ENCODE peak calls at places on chromosomes 7 and 10, in eight cellular contexts. T is BJ, E is heart left ventricle, X is brain microvascular endothelial cell, V is suprapubic skin, L is cardiac muscle cell, I is lower leg skin, A is osteoblast. R is an unnamed sample.

GRCh38 chr7:49631071-49631826 is 142.2 kb upstream of the VWC2 start:
- DNase-seq in T (no peak), E (no peak), X (no peak), V (no peak), L (peak), I (peak), A (no peak), R (no peak)

GRCh38 chr7:98202367-98203195 is 8.7 kb upstream of the BHLHA15 start:
- DNase-seq in T (no peak), E (peak), X (no peak), V (peak), L (no peak), I (no peak), A (peak), R (no peak)

GRCh38 chr7:142030294-142030693 is 34.6 kb downstream of the MGAM start:
- DNase-seq in T (no peak), E (no peak), X (no peak), V (no peak), L (no peak), I (no peak), A (peak), R (no peak)

GRCh38 chr10:13788320-13788600 is 201.5 kb downstream of the PRPF18 start:
- DNase-seq in T (no peak), E (no peak), X (no peak), V (no peak), L (no peak), I (no peak), A (peak), R (peak)

GRCh38 chr10:124012583-124012982 is 80.8 kb downstream of the CHST15 start:
- DNase-seq in T (no peak), E (no peak), X (no peak), V (no peak), L (no peak), I (no peak), A (peak), R (no peak)

GRCh38 chr7:55245271-55245723 is 119.8 kb upstream of the LANCL2 start:
- DNase-seq in T (no peak), E (no peak), X (peak), V (no peak), L (no peak), I (peak), A (peak), R (peak)

GRCh38 chr10:89810908-89811515 is 109.6 kb downstream of the KIF20B start:
- DNase-seq in T (no peak), E (no peak), X (no peak), V (no peak), L (no peak), I (no peak), A (no peak), R (no peak)

GRCh38 chr10:73251683-73252444 is 580 bp downstream of the MRPS16 start:
- DNase-seq in T (no peak), E (no peak), X (no peak), V (no peak), L (no peak), I (no peak), A (no peak), R (no peak)

GRCh38 chr7:47934831-47935230 is 13.4 kb downstream of the PKD1L1 start:
- DNase-seq in T (no peak), E (no peak), X (no peak), V (no peak), L (no peak), I (no peak), A (no peak), R (no peak)

GRCh38 chr10:44733743-44734488 is 177.2 kb upstream of the TMEM72 start:
- DNase-seq in T (no peak), E (no peak), X (no peak), V (no peak), L (no peak), I (no peak), A (no peak), R (peak)

GRCh38 chr10:22321831-22322662 is 1.1 kb downstream of the BMI1 start:
- DNase-seq in T (no peak), E (peak), X (no peak), V (no peak), L (peak), I (peak), A (peak), R (peak)

GRCh38 chr7:6012355-6013104 is 3.5 kb downstream of the AIMP2 start:
- DNase-seq in T (no peak), E (no peak), X (peak), V (no peak), L (no peak), I (no peak), A (peak), R (peak)

GRCh38 chr7:32163141-32163806 is 93.1 kb upstream of the PDE1C start:
- DNase-seq in T (peak), E (no peak), X (peak), V (no peak), L (no peak), I (peak), A (peak), R (peak)

GRCh38 chr7:135335628-135336139 is 102.0 kb downstream of the STRA8 start:
- DNase-seq in T (no peak), E (no peak), X (peak), V (no peak), L (peak), I (peak), A (peak), R (peak)

GRCh38 chr7:24836084-24836483 is 78.8 kb upstream of the GSDME start:
- DNase-seq in T (no peak), E (no peak), X (no peak), V (no peak), L (no peak), I (no peak), A (no peak), R (no peak)

DNA sequence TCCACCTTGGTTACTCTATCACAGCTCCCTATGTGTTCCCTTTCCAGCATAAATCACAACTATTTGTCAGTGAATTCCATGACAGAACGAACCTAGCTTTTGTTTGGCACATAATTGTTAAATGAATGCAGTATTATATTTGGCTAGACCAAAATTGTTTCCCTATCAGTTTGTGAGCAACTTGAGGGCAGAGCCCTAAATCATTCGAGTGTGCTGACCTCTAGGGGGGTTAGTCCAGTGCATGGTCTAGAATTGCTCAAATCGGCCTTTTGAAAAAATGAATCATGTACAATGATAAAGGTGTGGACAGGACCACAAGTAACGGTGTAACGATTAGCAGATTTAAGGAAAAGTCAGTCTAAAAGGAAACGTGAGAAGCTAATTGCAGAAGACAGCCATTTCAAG is 475 bp upstream of the NRBF2 start:
- DNase-seq in T (no peak), E (no peak), X (no peak), V (no peak), L (no peak), I (no peak), A (no peak), R (no peak)
- H3K4me3 ChIP-seq in T (peak), E (peak), X (no peak), V (peak), L (no peak), I (no peak), A (peak), R (peak)

DNA sequence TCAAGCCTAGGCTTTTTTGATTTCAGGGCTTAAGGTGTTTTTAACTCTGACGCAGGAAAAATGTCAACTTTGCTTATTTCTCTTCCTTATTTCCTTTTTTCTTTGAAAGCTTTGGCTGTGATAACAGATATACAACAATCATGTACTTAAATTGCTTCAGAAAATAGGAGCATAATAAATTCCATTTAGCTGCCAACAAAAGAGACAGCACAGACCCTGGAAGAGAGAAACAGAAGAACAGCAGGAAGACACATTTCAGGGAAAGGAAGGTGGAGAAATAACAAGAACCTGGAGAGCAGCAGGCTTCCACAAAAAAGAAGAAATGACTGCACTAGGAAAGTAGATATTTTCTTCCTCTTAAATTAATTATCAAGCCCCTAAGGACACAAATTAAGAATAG is 61.6 kb downstream of the IQUB start:
- DNase-seq in T (no peak), E (no peak), X (no peak), V (no peak), L (no peak), I (no peak), A (no peak), R (no peak)
- TF ChIP-seq CTCF in T (no peak), E (no peak), X (no peak), V (no peak), L (no peak), I (no peak), A (no peak), R (no peak)

DNA sequence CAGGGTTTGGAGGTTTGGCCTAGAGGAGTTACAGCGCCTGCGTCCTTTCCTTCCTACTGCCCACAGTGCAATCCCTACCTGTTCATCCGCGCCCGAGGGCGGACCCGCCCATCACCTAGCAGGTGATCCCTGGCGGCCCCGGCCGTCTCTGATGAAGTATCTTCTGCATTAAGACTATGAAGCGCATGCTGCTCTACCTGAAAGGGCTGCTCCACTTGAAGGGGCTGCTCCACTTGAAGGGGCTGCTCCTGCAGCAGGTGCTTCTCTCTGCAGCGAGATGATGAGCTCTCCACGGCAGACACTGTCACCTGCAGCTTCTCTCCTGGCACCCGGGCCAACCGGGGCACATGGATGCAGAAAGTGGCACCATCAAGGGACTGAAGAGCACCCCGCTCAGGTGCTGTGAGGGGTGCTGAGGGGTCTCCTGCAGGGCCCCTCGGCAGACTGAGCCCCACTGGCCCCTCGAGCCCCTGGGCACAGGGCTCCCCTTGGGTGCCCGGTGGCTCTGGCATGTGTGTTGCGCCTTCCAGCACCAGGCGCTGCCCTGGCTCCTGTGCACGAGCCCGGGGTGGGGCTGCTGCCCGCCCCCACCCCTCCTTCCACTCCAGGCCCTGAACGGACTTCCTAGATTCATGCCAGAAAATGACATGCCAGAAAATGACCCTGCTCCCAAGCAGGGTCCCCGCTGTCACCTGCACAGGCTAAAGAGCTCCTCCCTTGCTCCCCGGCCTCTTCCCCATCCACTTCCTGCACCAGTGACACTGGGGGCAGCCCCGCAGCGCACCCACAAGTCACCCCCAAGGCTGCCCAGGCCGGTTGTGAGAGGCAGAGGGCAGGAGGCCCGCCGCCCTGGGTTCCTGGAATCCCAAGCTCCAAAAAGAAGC is 29.4 kb downstream of the WDR86 start:
- DNase-seq in T (no peak), E (peak), X (no peak), V (no peak), L (no peak), I (no peak), A (peak), R (no peak)
- H3K4me3 ChIP-seq in T (no peak), E (no peak), X (no peak), V (no peak), L (no peak), I (no peak), A (no peak), R (no peak)

GRCh38 chr7:155326385-155326784 is 28.7 kb downstream of the INSIG1 start:
- DNase-seq in T (no peak), E (no peak), X (no peak), V (no peak), L (no peak), I (no peak), A (no peak), R (no peak)

GRCh38 chr7:155333346-155334234 is 35.9 kb downstream of the INSIG1 start:
- DNase-seq in T (no peak), E (no peak), X (no peak), V (no peak), L (no peak), I (no peak), A (peak), R (no peak)

GRCh38 chr7:155324918-155325235 is 27.2 kb downstream of the INSIG1 start:
- DNase-seq in T (no peak), E (no peak), X (no peak), V (no peak), L (no peak), I (no peak), A (no peak), R (no peak)

GRCh38 chr7:155327590-155328320 is 30.1 kb downstream of the INSIG1 start:
- DNase-seq in T (no peak), E (no peak), X (no peak), V (no peak), L (no peak), I (no peak), A (peak), R (no peak)

DNA sequence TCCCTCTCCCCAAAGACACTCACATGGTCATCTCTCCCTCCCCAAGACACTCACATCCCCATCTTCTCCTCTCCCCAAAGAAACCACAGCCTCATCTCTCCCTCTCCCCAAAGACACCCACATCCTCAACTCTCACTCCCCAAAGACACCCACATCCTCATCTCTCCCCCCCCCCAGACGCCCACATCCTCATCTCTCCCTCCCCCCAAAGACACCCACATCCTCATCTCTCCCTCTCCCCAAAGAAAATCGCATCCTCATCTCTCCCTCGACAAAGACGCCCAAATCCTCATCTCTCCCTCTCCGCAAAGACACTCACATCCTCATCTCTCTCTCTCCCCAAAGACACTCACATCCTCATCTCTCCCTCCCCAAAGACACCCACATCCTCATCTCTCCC is 31.5 kb downstream of the INSIG1 start:
- DNase-seq in T (no peak), E (no peak), X (no peak), V (no peak), L (no peak), I (no peak), A (no peak), R (no peak)
- TF ChIP-seq CTCF in T (no peak), E (no peak), X (no peak), V (no peak), L (no peak), I (no peak), A (no peak), R (no peak)

GRCh38 chr7:64888561-64888900 is 14.5 kb upstream of the ZNF273 start:
- DNase-seq in T (no peak), E (no peak), X (no peak), V (peak), L (peak), I (no peak), A (no peak), R (no peak)
- H3K4me3 ChIP-seq in T (peak), E (peak), X (peak), V (peak), L (peak), I (no peak), A (peak), R (peak)

GRCh38 chr7:132191418-132191817 is 384.9 kb downstream of the PLXNA4 start:
- DNase-seq in T (no peak), E (no peak), X (no peak), V (no peak), L (no peak), I (no peak), A (no peak), R (no peak)
- TF ChIP-seq CTCF in T (no peak), E (no peak), X (no peak), V (no peak), L (no peak), I (no peak), A (no peak), R (no peak)

GRCh38 chr10:127195041-127195506 is 1.3 kb downstream of the INSYN2A start:
- DNase-seq in T (no peak), E (no peak), X (no peak), V (no peak), L (peak), I (no peak), A (peak), R (no peak)

GRCh38 chr10:127196955-127197432 is 603 bp upstream of the INSYN2A start:
- DNase-seq in T (no peak), E (no peak), X (no peak), V (no peak), L (no peak), I (no peak), A (no peak), R (no peak)

GRCh38 chr10:127194598-127194997 is 1.8 kb downstream of the INSYN2A start:
- DNase-seq in T (no peak), E (no peak), X (no peak), V (no peak), L (no peak), I (no peak), A (no peak), R (no peak)

GRCh38 chr10:127196227-127196954 is at the start of gene INSYN2A:
- DNase-seq in T (no peak), E (no peak), X (peak), V (no peak), L (peak), I (no peak), A (peak), R (peak)

GRCh38 chr10:127195571-127196226 is 692 bp downstream of the INSYN2A start:
- DNase-seq in T (no peak), E (no peak), X (no peak), V (no peak), L (peak), I (no peak), A (peak), R (peak)
- H3K4me3 ChIP-seq in T (peak), E (peak), X (peak), V (peak), L (peak), I (peak), A (peak), R (peak)

GRCh38 chr10:34249634-34250033 is 565.5 kb downstream of the PARD3 start:
- DNase-seq in T (no peak), E (no peak), X (no peak), V (no peak), L (no peak), I (no peak), A (no peak), R (no peak)
- TF ChIP-seq CTCF in T (no peak), E (no peak), X (peak), V (no peak), L (no peak), I (no peak), A (no peak), R (no peak)

GRCh38 chr7:128244861-128245260 is 3.8 kb downstream of the LEP start:
- DNase-seq in T (no peak), E (no peak), X (no peak), V (no peak), L (no peak), I (no peak), A (no peak), R (no peak)

GRCh38 chr7:128243273-128243672 is 2.2 kb downstream of the LEP start:
- DNase-seq in T (no peak), E (no peak), X (no peak), V (no peak), L (no peak), I (no peak), A (no peak), R (no peak)

GRCh38 chr7:128240696-128241386 is at the start of gene LEP:
- DNase-seq in T (no peak), E (no peak), X (no peak), V (no peak), L (no peak), I (no peak), A (no peak), R (no peak)

GRCh38 chr7:128247108-128247507 is 6.0 kb downstream of the LEP start:
- DNase-seq in T (no peak), E (no peak), X (no peak), V (no peak), L (no peak), I (no peak), A (no peak), R (no peak)

DNA sequence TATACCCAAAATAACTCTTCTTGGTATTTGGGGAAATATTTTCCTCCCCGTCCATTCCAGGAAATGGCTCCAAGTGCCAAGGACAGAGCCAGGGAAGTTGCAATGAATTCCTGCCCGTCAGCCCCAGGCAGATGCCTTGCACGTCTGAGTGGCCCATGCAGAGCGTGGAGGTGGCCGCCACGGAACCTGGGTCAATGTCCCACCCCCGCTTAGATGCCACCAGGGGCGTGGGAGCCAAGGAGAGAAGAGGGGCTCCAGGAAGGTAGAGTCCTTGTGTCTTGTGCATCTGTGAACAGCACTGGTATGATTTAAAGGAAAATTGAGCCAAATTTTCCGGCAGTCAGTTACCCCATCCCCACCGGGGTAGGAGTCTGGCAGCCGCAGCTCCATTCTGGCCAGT is 1.6 kb downstream of the LEP start:
- DNase-seq in T (no peak), E (no peak), X (no peak), V (no peak), L (no peak), I (no peak), A (no peak), R (no peak)
- H3K4me3 ChIP-seq in T (no peak), E (no peak), X (no peak), V (no peak), L (no peak), I (no peak), A (no peak), R (no peak)

DNA sequence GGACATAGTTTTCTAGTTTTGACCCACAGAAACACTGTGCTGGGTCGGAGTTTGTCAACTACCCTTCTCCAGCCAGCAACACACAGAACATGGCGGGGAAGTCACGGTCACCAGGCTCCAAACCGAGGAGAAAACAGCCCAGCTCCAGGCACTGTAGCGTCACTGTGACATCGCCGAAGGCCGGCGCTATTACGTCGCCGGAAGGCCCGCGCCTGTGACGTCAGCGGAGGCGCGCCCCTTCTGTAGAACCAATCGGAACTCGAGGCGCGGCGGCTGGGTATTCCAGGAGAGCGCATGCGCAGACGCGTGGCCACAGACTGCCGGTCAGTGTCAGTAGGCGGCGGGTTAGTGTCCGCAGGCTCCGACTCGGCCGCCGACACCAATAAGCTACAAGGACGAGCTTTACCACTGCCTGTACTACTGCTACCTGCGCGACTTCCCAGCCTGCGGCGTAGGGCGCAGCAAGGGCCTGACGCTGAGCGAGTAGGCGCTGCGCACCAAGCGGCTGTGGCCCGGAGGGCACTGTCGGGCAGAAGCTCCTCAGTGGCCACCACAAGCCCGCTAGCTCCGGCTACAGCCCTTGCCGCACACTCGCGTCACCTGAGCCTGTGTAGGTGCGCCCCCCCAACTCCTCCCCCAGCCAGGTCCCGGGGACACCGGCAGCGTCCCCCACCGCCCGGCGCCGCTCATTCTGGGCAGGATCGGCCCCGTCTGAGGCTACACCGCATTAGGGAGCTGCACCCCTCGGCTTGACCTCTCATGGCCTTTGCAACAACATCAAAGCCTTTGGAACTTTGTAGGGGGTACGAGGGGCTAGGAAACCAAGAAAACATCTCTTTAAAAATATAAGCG is 35.1 kb upstream of the SRRM3 start:
- DNase-seq in T (peak), E (peak), X (peak), V (peak), L (peak), I (peak), A (peak), R (peak)
- TF ChIP-seq CTCF in T (peak), E (peak), X (peak), V (no peak), L (peak), I (no peak), A (no peak), R (peak)